ENCODE peak calls at places on chromosomes 1 and 21, in six cellular contexts. P is MM.1S, Q is neural progenitor cell, R is HCT116, L is SK-N-SH, O is GM23338. G is an unnamed sample. For H4K20me1, the result is how much of the 10 kb centered on the place peaks cover.

GRCh38 chr1:208595745-208596144 is 351.6 kb upstream of the PLXNA2 start:
- DNase-seq in R (no peak), Q (no peak), O (no peak), L (no peak), P (no peak), G (no peak)

GRCh38 chr1:232990729-232991128 is 40.3 kb downstream of the NTPCR start:
- DNase-seq in O (no peak), P (no peak), R (no peak), Q (no peak), L (no peak), G (no peak)

GRCh38 chr21:46000182-46000730 is 18.7 kb downstream of the COL6A1 start:
- DNase-seq in R (no peak), P (no peak), Q (no peak), O (no peak), L (no peak), G (no peak)

GRCh38 chr21:39630827-39631226 is 18.1 kb downstream of the B3GALT5 start:
- DNase-seq in P (no peak), R (no peak), L (no peak), Q (no peak), O (no peak), G (no peak)

GRCh38 chr21:23853796-23854379 is 1753.4 kb downstream of the MRPL39 start:
- DNase-seq in R (no peak), L (peak), O (peak), Q (no peak), P (peak), G (peak)

GRCh38 chr1:211738709-211739301 is 63.4 kb upstream of the NEK2 start:
- DNase-seq in R (no peak), L (no peak), Q (no peak), O (no peak), P (peak), G (peak)

GRCh38 chr1:55640708-55641473 is 425.7 kb upstream of the USP24 start:
- DNase-seq in P (peak), O (no peak), L (peak), R (no peak), Q (no peak), G (no peak)

GRCh38 chr1:76835203-76835602 is 32.1 kb upstream of the ST6GALNAC5 start:
- DNase-seq in Q (no peak), L (no peak), P (no peak), O (no peak), R (no peak), G (no peak)

GRCh38 chr1:89044970-89045695 is 19.9 kb downstream of the GBP1 start:
- DNase-seq in Q (no peak), P (no peak), O (no peak), R (no peak), L (no peak), G (no peak)

GRCh38 chr1:81681570-81681969 is 119.2 kb upstream of the ADGRL2 start:
- DNase-seq in Q (no peak), R (no peak), O (peak), L (no peak), P (peak), G (no peak)

GRCh38 chr1:196774195-196774594 is 445 bp upstream of the CFHR3 start:
- DNase-seq in P (no peak), R (no peak), Q (no peak), O (no peak), L (no peak), G (no peak)

GRCh38 chr21:42440187-42440792 is 36.6 kb downstream of the UBASH3A start:
- DNase-seq in P (no peak), R (no peak), O (no peak), L (no peak), Q (no peak), G (no peak)

GRCh38 chr1:152036316-152037216 is at the start of gene S100A11:
- DNase-seq in L (peak), O (peak), P (peak), R (peak), Q (peak), G (no peak)

DNA sequence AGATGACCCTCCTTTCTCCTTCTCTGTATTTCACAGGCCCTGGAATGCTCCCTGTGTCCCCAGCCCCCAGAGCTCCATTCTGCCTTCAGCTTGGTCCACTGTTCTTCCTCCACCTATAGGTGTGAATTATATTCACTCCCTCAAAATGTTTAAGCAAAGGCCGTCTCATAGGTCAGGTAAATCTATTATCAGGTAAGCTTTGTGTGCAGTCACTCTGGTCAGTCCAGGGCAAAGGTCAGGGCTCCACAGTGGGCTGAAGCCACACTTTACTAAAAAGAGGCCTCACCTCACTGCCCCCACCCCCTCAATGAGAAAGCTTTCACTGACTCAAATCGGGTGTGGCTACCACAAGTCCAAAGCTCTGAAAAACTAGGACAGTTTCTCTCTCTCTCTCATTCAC is 65.9 kb downstream of the DNTTIP2 start:
- DNase-seq in L (no peak), Q (no peak), O (no peak), R (no peak), P (no peak), G (no peak)
- TF ChIP-seq CTCF in L (peak), Q (no peak), O (no peak), R (peak), P (no peak), G (peak)

GRCh38 chr1:9792156-9793042 is 31.4 kb downstream of the CLSTN1 start:
- DNase-seq in P (no peak), R (no peak), O (peak), L (peak), Q (no peak), G (no peak)
- H4K20me1 ChIP-seq in P (under half), R (under half), O (under half), L (half or more), Q (half or more), G (under half)

DNA sequence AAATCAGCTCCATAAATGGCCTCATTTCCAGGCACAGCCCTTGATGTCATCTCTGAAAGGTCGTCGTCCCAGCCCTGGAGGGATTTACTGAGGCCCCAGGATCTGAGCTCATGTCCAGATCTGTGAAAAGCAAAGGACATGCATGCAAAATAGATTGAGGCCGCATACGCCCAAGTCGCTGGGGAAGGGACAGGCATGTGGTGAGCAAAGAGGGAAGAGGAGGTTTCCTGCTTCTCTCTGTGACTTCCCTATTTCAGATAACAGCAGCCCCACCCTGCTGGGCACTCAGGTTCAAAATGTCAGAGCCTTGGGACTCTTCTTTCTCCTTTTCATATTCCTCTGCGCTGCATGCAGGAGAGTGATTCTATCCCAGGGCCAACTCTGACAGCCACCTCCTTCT is 197.2 kb downstream of the ADSS2 start:
- DNase-seq in L (no peak), Q (no peak), R (no peak), P (no peak), O (no peak), G (no peak)
- TF ChIP-seq EZH2phosphoT487 in L (no peak), Q (no peak), R (no peak), P (no peak), O (no peak), G (no peak)

GRCh38 chr1:15799928-15800835 is 7.3 kb downstream of the UQCRHL start:
- DNase-seq in O (peak), L (peak), Q (peak), P (no peak), R (peak), G (no peak)

GRCh38 chr1:15804060-15804459 is 3.4 kb downstream of the UQCRHL start:
- DNase-seq in L (no peak), R (no peak), P (no peak), O (no peak), Q (no peak), G (no peak)

GRCh38 chr1:15807121-15807520 is 328 bp downstream of the UQCRHL start:
- DNase-seq in P (no peak), L (no peak), Q (no peak), R (no peak), O (no peak), G (no peak)

GRCh38 chr1:15802234-15802965 is 5.0 kb downstream of the UQCRHL start:
- DNase-seq in Q (no peak), L (no peak), O (no peak), P (no peak), R (no peak), G (no peak)

DNA sequence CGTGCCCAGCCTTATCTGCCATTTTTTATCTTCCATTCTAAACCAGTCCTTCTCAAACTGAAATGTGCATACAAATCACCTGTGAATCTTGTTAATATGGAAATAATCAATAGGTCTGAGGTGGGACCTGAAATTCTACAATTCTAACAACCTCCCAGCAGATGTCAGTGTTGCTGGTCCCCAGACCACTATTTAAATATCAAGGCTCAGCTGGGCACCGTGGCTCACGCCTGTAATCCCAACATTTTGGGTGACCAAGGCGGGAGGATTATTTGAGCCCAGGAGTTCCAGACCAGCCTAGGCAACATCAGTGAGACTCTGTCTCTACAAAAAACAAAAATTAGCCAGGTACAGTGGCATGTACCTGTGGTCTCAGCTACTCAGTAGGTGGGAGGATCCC is 4.1 kb downstream of the UQCRHL start:
- DNase-seq in Q (peak), L (peak), O (peak), R (peak), P (peak), G (peak)
- TF ChIP-seq CTCF in Q (peak), L (peak), O (peak), R (no peak), P (peak), G (peak)

DNA sequence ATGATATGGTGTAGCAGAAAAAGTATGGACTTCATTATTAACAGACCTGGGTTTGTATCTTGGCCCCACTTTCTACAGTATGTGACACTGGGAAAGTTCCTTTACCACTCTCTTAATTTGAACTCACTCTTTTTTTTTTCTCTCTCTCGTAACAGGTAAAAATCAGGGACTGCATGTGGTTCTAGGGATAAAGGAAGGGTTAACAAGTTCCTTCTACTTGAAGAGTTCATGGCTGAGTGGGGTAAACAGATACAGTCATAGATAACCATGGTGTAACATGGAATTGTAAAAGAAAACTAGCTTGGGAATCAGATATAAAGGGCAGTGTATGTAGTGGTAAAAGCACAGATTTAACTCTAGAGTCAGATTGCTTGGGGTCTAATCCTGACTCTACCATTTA is 21.2 kb downstream of the ZYG11B start:
- DNase-seq in R (no peak), P (no peak), Q (no peak), L (no peak), O (no peak), G (no peak)
- H4K20me1 ChIP-seq in R (under half), P (under half), Q (under half), L (under half), O (under half), G (under half)

GRCh38 chr1:101511501-101511900 is 274.7 kb downstream of the S1PR1 start:
- DNase-seq in L (no peak), O (no peak), P (no peak), R (no peak), Q (no peak), G (no peak)

GRCh38 chr1:101509370-101509769 is 272.6 kb downstream of the S1PR1 start:
- DNase-seq in O (no peak), P (no peak), R (no peak), L (no peak), Q (no peak), G (no peak)

GRCh38 chr1:101507547-101507971 is 270.7 kb downstream of the S1PR1 start:
- DNase-seq in L (no peak), R (no peak), Q (no peak), O (no peak), P (no peak), G (no peak)

DNA sequence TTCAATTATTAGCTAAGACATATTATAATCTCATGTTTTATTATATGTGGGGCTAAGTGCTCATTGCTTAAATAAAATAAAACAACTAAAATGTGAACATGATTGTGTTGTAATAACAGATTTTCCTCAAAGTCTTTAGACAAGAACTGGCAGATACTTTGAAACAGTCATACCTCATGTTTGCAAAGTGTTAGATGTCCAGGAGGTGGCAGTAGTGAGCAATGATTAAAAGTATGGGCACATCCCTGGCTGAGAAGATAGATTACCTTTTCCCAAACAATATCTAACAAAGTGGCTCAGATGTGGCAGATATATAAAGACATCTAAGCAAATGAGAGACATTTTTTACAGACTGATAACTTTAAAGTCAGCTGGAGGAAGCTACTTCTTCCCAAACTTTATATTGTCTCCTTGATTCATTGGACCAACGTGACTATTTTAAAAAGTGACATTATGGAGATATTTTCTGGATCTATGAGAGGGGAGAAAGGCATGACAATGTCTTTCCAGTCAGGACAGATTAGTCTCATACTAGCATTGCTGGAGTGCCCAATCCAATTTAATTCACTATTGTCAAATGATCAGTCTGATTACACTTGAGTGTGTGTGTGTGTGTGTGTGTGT is 269.8 kb downstream of the S1PR1 start:
- DNase-seq in P (peak), R (peak), L (peak), Q (peak), O (peak), G (peak)
- TF ChIP-seq EZH2phosphoT487 in P (no peak), R (no peak), L (no peak), Q (no peak), O (no peak), G (no peak)